ENCODE peak calls at places on chromosomes 6 and 20, in five cellular contexts. Z is psoas muscle, G is AG04450, F is neural crest cell, I is T-helper 1 cell. V is an unnamed sample.

GRCh38 chr6:44006123-44006871 is 121.0 kb downstream of the MRPL14 start:
- DNase-seq in I (no peak), G (no peak), F (no peak), Z (no peak), V (no peak)

GRCh38 chr20:23666189-23666588 is 22.6 kb downstream of the CST4 start:
- DNase-seq in Z (no peak), I (no peak), F (no peak), G (no peak), V (no peak)

GRCh38 chr6:28981391-28981832 is 23.7 kb downstream of the ZNF311 start:
- DNase-seq in F (peak; percentile 81), G (no peak), Z (peak; percentile 50), I (peak; percentile 69), V (peak; percentile 44)

GRCh38 chr6:18386302-18386976 is 711 bp upstream of the RNF144B start:
- DNase-seq in Z (no peak), I (no peak), G (no peak), F (no peak), V (no peak)

GRCh38 chr6:43840490-43841218 is 70.6 kb downstream of the VEGFA start:
- DNase-seq in Z (no peak), I (no peak), G (no peak), F (no peak), V (no peak)

GRCh38 chr6:162151050-162151658 is 576.4 kb downstream of the PRKN start:
- DNase-seq in G (no peak), F (no peak), I (no peak), Z (peak; percentile 33), V (no peak)

GRCh38 chr20:20803011-20803410 is 90.6 kb upstream of the RALGAPA2 start:
- DNase-seq in I (no peak), Z (no peak), G (no peak), F (no peak), V (no peak)

GRCh38 chr20:25036331-25036936 is 21.5 kb downstream of the ACSS1 start:
- DNase-seq in I (no peak), Z (peak; percentile 2), F (no peak), G (no peak), V (no peak)

GRCh38 chr6:30263734-30264133 is 50.5 kb upstream of the TRIM26 start:
- DNase-seq in G (no peak), Z (no peak), F (no peak), I (no peak), V (no peak)

GRCh38 chr20:48722737-48723191 is 105.0 kb downstream of the PREX1 start:
- DNase-seq in G (no peak), F (no peak), Z (no peak), I (no peak), V (no peak)

GRCh38 chr6:43678341-43678740 is 9.2 kb downstream of the MRPS18A start:
- DNase-seq in Z (peak; percentile 56), I (no peak), F (no peak), G (no peak), V (no peak)